ENCODE peak calls at places on chromosomes 7 and 10, in ten cellular contexts. Y is bronchial epithelial cell; A is CD4-positive, alpha-beta memory T cell; I is WERI-Rb-1; J is right lobe of liver; N is fibroblast of pulmonary artery; K is A549; B is SK-N-MC; X is CD8-positive, alpha-beta T cell; M is body of pancreas. W is an unnamed sample.

GRCh38 chr7:85851571-85852193 is 664.8 kb upstream of the SEMA3D start:
- DNase-seq in X (no peak), N (peak; percentile 83), K (peak; percentile 68), I (no peak), B (peak; percentile 20), M (no peak), A (no peak), Y (peak; percentile 52), J (no peak), W (no peak)

GRCh38 chr10:65377687-65378086 is 1548.1 kb upstream of the LRRTM3 start:
- DNase-seq in N (no peak), I (no peak), A (no peak), B (no peak), Y (no peak), M (no peak), J (no peak), K (no peak), X (no peak), W (no peak)

GRCh38 chr7:124155400-124156022 is 122.6 kb upstream of the TMEM229A start:
- DNase-seq in N (peak; percentile 41), X (no peak), A (no peak), M (no peak), Y (peak; percentile 38), J (no peak), B (peak; percentile 34), K (peak; percentile 29), I (no peak), W (no peak)

GRCh38 chr10:75187961-75188426 is 22.6 kb upstream of the VDAC2 start:
- DNase-seq in I (peak; percentile 60), J (peak; percentile 38), N (peak; percentile 79), B (no peak), K (peak; percentile 83), A (peak; percentile 75), X (peak; percentile 82), M (peak; percentile 73), Y (peak; percentile 93), W (peak; percentile 83)

GRCh38 chr10:123997486-123998196 is 95.8 kb downstream of the CHST15 start:
- DNase-seq in I (peak; percentile 2), K (peak; percentile 55), M (no peak), X (no peak), A (no peak), B (no peak), J (no peak), N (peak; percentile 83), Y (peak; percentile 94), W (peak; percentile 85)

GRCh38 chr10:12430406-12430982 is 81.1 kb downstream of the CAMK1D start:
- DNase-seq in J (no peak), A (no peak), K (no peak), M (no peak), I (no peak), N (no peak), X (no peak), B (no peak), Y (no peak), W (peak; percentile 27)

GRCh38 chr7:19410096-19410495 is 264.9 kb upstream of the FERD3L start:
- DNase-seq in B (no peak), N (peak; percentile 33), A (no peak), K (no peak), J (no peak), Y (no peak), I (no peak), X (no peak), M (no peak), W (no peak)

GRCh38 chr7:129298268-129298893 is 73.6 kb downstream of the AHCYL2 start:
- DNase-seq in Y (peak; percentile 44), X (peak; percentile 53), M (peak; percentile 47), J (peak; percentile 58), B (no peak), I (peak; percentile 45), N (peak; percentile 65), A (peak; percentile 37), K (peak; percentile 49), W (no peak)

GRCh38 chr7:154380771-154381170 is 328.6 kb downstream of the DPP6 start:
- DNase-seq in M (no peak), A (no peak), X (no peak), K (no peak), B (no peak), N (no peak), J (no peak), Y (no peak), I (no peak), W (no peak)

GRCh38 chr7:138842111-138842510 is 44.1 kb upstream of the ATP6V0A4 start:
- DNase-seq in X (no peak), Y (peak; percentile 30), I (peak; percentile 23), K (peak; percentile 50), A (no peak), J (no peak), B (no peak), M (no peak), N (peak; percentile 33), W (no peak)

GRCh38 chr10:62582804-62583208 is 208.6 kb downstream of the ZNF365 start:
- DNase-seq in K (no peak), J (peak; percentile 23), I (no peak), X (no peak), N (peak; percentile 96), A (no peak), Y (peak; percentile 67), B (no peak), M (peak; percentile 37), W (no peak)

GRCh38 chr7:16446508-16446907 is 19.0 kb downstream of the SOSTDC1 start:
- DNase-seq in M (no peak), X (no peak), K (no peak), J (no peak), N (no peak), A (no peak), Y (no peak), B (no peak), I (no peak), W (no peak)

GRCh38 chr10:101123085-101123814 is 7.8 kb upstream of the TLX1 start:
- DNase-seq in I (peak; percentile 74), B (no peak), X (no peak), A (no peak), J (no peak), N (no peak), M (no peak), Y (no peak), K (no peak), W (no peak)

GRCh38 chr10:68231916-68232315 is at the start of gene ATOH7:
- DNase-seq in I (peak; percentile 92), K (no peak), M (no peak), J (no peak), B (no peak), X (no peak), A (no peak), Y (no peak), N (no peak), W (no peak)

GRCh38 chr7:119232091-119232490 is 1007.6 kb downstream of the ANKRD7 start:
- DNase-seq in A (no peak), N (no peak), X (no peak), M (no peak), Y (no peak), K (no peak), I (no peak), J (no peak), B (no peak), W (no peak)

DNA sequence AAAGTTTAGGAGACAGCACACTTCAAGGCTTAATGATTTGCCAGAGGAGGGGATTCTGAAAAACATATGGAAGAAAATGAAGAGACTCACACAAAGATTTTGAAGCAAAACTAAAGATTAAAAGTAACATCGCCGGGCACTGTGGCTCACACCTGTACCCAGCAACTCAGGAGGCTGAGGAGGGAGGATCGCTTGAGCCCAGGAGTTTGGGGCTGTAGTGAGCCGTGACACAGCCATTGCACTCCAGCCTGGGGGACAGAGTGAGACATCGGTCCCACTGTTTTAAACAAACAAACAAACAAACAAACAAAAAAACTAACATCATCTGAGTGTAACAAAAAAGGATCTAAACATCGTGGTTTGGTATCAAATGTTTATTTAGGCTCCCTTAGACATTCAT is 33.7 kb upstream of the DAGLB start:
- DNase-seq in Y (no peak), X (no peak), N (no peak), B (no peak), K (no peak), I (no peak), M (no peak), A (no peak), J (no peak), W (no peak)
- H3K4me3 ChIP-seq in Y (no peak overlapping the region), X (no peak overlapping the region), N (no peak overlapping the region), B (no peak overlapping the region), K (no peak overlapping the region), I (no peak overlapping the region), M (no peak overlapping the region), A (no peak overlapping the region), J (no peak overlapping the region), W (no peak overlapping the region)

DNA sequence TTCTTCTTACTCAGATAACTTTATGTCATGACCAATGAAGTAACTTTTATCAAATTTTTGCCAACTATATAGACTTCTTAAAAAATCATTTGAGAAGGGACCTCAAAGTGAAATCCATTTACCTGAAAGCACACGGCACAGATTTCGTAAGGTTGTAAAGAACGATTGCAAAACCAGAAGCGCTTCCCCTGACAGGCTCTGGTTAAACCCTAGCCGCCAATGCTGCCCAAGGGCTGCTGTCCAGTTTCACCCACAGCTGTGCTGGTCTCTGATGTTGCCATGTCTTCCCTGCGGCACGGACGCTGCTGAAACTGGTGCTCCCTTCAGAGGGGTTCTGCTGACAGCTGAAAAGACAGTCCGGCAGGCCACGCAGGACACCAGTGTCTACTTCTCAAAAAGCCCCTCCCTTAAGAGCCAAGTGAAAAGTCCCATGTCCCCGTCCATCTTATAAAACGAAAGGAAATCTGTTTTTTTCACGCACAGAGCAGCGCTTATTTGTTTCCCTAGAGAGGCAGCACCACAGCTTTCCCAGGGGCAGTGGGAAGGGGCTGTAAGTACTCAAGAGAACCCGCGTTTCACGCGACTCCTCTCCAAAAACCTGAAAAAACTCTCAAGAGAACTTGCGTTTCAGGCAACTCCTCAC is 32.5 kb downstream of the GNA12 start:
- DNase-seq in A (no peak), B (no peak), J (peak; percentile 74), Y (peak; percentile 58), K (no peak), X (no peak), N (peak; percentile 68), M (no peak), I (no peak), W (no peak)
- H3K4me3 ChIP-seq in A (no peak overlapping the region), B (no peak overlapping the region), J (peak overlapping the region; percentile 2), Y (peak overlapping the region; percentile 1), K (no peak overlapping the region), X (no peak overlapping the region), N (peak overlapping the region; percentile 27), M (no peak overlapping the region), I (no peak overlapping the region), W (no peak overlapping the region)

DNA sequence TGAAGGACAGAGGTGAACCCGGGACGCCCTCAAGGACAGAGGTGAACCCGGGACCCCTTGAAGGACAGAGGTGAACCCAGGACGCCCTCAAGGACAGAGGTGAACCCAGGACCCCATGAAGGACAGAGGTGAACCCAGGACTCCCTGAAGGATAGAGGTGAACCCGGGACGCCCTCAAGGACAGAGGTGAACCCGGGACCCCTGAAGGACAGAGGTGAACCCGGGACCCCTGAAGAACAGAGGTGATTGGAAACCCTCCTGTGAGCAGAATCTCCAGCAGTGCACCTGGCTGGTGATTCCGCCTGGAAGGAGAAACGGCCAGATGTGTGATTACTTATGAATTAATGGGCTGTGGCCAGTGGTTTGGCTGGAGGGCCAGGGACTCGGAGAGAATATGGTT is 272.3 kb downstream of the PTPRN2 start:
- DNase-seq in A (no peak), Y (no peak), K (no peak), N (no peak), M (no peak), J (no peak), X (no peak), I (no peak), B (no peak), W (no peak)
- H3K4me3 ChIP-seq in A (no peak overlapping the region), Y (no peak overlapping the region), K (no peak overlapping the region), N (no peak overlapping the region), M (no peak overlapping the region), J (no peak overlapping the region), X (no peak overlapping the region), I (no peak overlapping the region), B (no peak overlapping the region), W (no peak overlapping the region)

GRCh38 chr10:79131730-79132644 is 63.2 kb downstream of the ZMIZ1 start:
- DNase-seq in K (no peak), B (no peak), N (no peak), Y (no peak), J (no peak), A (no peak), X (no peak), M (no peak), I (no peak), W (no peak)
- H3K4me3 ChIP-seq in K (no peak overlapping the region), B (no peak overlapping the region), N (no peak overlapping the region), Y (no peak overlapping the region), J (no peak overlapping the region), A (no peak overlapping the region), X (no peak overlapping the region), M (no peak overlapping the region), I (no peak overlapping the region), W (no peak overlapping the region)